ENCODE peak calls at places on chromosome 16, in six cellular contexts. One of them, this sample, is unnamed.

GRCh38 chr16:10405386-10405939 is 19.6 kb downstream of the ATF7IP2 start:
- DNase-seq in stimulated activated CD8-positive, alpha-beta memory T cell treated with anti-CD3 and anti-CD28 coated beads, Interleukin-7, amount 100 ng/mL, for 1 hour: no peak
- DNase-seq in choroid plexus epithelial cell: peak
- DNase-seq in HT1080: peak
- DNase-seq in NCI-H1417: no peak
- DNase-seq in nephron progenitor cell: no peak
- DNase-seq in this sample: no peak

GRCh38 chr16:2532494-2533141 is 1.4 kb upstream of the CEMP1 start:
- DNase-seq in stimulated activated CD8-positive, alpha-beta memory T cell treated with anti-CD3 and anti-CD28 coated beads, Interleukin-7, amount 100 ng/mL, for 1 hour: no peak
- DNase-seq in choroid plexus epithelial cell: peak
- DNase-seq in HT1080: no peak
- DNase-seq in NCI-H1417: peak
- DNase-seq in nephron progenitor cell: no peak
- DNase-seq in this sample: peak

GRCh38 chr16:87484487-87485331 is 8.1 kb downstream of the ZCCHC14 start:
- DNase-seq in stimulated activated CD8-positive, alpha-beta memory T cell treated with anti-CD3 and anti-CD28 coated beads, Interleukin-7, amount 100 ng/mL, for 1 hour: no peak
- DNase-seq in choroid plexus epithelial cell: no peak
- DNase-seq in HT1080: no peak
- DNase-seq in NCI-H1417: no peak
- DNase-seq in nephron progenitor cell: no peak
- DNase-seq in this sample: no peak

GRCh38 chr16:49524578-49525315 is 151.1 kb downstream of the C16orf78 start:
- DNase-seq in stimulated activated CD8-positive, alpha-beta memory T cell treated with anti-CD3 and anti-CD28 coated beads, Interleukin-7, amount 100 ng/mL, for 1 hour: no peak
- DNase-seq in choroid plexus epithelial cell: no peak
- DNase-seq in HT1080: no peak
- DNase-seq in NCI-H1417: no peak
- DNase-seq in nephron progenitor cell: no peak
- DNase-seq in this sample: no peak

GRCh38 chr16:66609139-66609510 is 4.6 kb downstream of the CMTM3 start:
- DNase-seq in stimulated activated CD8-positive, alpha-beta memory T cell treated with anti-CD3 and anti-CD28 coated beads, Interleukin-7, amount 100 ng/mL, for 1 hour: no peak
- DNase-seq in choroid plexus epithelial cell: no peak
- DNase-seq in HT1080: no peak
- DNase-seq in NCI-H1417: no peak
- DNase-seq in nephron progenitor cell: no peak
- DNase-seq in this sample: no peak

GRCh38 chr16:77273-77806 is 685 bp upstream of the MPG start:
- DNase-seq in stimulated activated CD8-positive, alpha-beta memory T cell treated with anti-CD3 and anti-CD28 coated beads, Interleukin-7, amount 100 ng/mL, for 1 hour: no peak
- DNase-seq in choroid plexus epithelial cell: peak
- DNase-seq in HT1080: peak
- DNase-seq in NCI-H1417: no peak
- DNase-seq in nephron progenitor cell: peak
- DNase-seq in this sample: no peak

GRCh38 chr16:58638148-58639036 is 8.8 kb upstream of the CNOT1 start:
- DNase-seq in stimulated activated CD8-positive, alpha-beta memory T cell treated with anti-CD3 and anti-CD28 coated beads, Interleukin-7, amount 100 ng/mL, for 1 hour: no peak
- DNase-seq in choroid plexus epithelial cell: peak
- DNase-seq in HT1080: peak
- DNase-seq in NCI-H1417: no peak
- DNase-seq in nephron progenitor cell: no peak
- DNase-seq in this sample: no peak

GRCh38 chr16:55555436-55555835 is 11.0 kb upstream of the CAPNS2 start:
- DNase-seq in stimulated activated CD8-positive, alpha-beta memory T cell treated with anti-CD3 and anti-CD28 coated beads, Interleukin-7, amount 100 ng/mL, for 1 hour: no peak
- DNase-seq in choroid plexus epithelial cell: peak
- DNase-seq in HT1080: no peak
- DNase-seq in NCI-H1417: no peak
- DNase-seq in nephron progenitor cell: no peak
- DNase-seq in this sample: no peak

GRCh38 chr16:55039931-55040330 is 109.3 kb downstream of the IRX5 start:
- DNase-seq in stimulated activated CD8-positive, alpha-beta memory T cell treated with anti-CD3 and anti-CD28 coated beads, Interleukin-7, amount 100 ng/mL, for 1 hour: no peak
- DNase-seq in choroid plexus epithelial cell: no peak
- DNase-seq in HT1080: no peak
- DNase-seq in NCI-H1417: no peak
- DNase-seq in nephron progenitor cell: no peak
- DNase-seq in this sample: peak

GRCh38 chr16:51139568-51139967 is 11.5 kb downstream of the SALL1 start:
- DNase-seq in stimulated activated CD8-positive, alpha-beta memory T cell treated with anti-CD3 and anti-CD28 coated beads, Interleukin-7, amount 100 ng/mL, for 1 hour: no peak
- DNase-seq in choroid plexus epithelial cell: no peak
- DNase-seq in HT1080: no peak
- DNase-seq in NCI-H1417: no peak
- DNase-seq in nephron progenitor cell: no peak
- DNase-seq in this sample: no peak

GRCh38 chr16:85514295-85514600 is 98.9 kb upstream of the GSE1 start:
- DNase-seq in stimulated activated CD8-positive, alpha-beta memory T cell treated with anti-CD3 and anti-CD28 coated beads, Interleukin-7, amount 100 ng/mL, for 1 hour: no peak
- DNase-seq in choroid plexus epithelial cell: no peak
- DNase-seq in HT1080: no peak
- DNase-seq in NCI-H1417: no peak
- DNase-seq in nephron progenitor cell: no peak
- DNase-seq in this sample: no peak

GRCh38 chr16:17278988-17279387 is 191.8 kb downstream of the XYLT1 start:
- DNase-seq in stimulated activated CD8-positive, alpha-beta memory T cell treated with anti-CD3 and anti-CD28 coated beads, Interleukin-7, amount 100 ng/mL, for 1 hour: no peak
- DNase-seq in choroid plexus epithelial cell: no peak
- DNase-seq in HT1080: no peak
- DNase-seq in NCI-H1417: no peak
- DNase-seq in nephron progenitor cell: no peak
- DNase-seq in this sample: no peak

GRCh38 chr16:50598256-50598894 is 50.2 kb downstream of the NKD1 start:
- DNase-seq in stimulated activated CD8-positive, alpha-beta memory T cell treated with anti-CD3 and anti-CD28 coated beads, Interleukin-7, amount 100 ng/mL, for 1 hour: no peak
- DNase-seq in choroid plexus epithelial cell: no peak
- DNase-seq in HT1080: no peak
- DNase-seq in NCI-H1417: no peak
- DNase-seq in nephron progenitor cell: no peak
- DNase-seq in this sample: no peak

GRCh38 chr16:4800290-4801041 is 2.0 kb downstream of the ROGDI start:
- DNase-seq in stimulated activated CD8-positive, alpha-beta memory T cell treated with anti-CD3 and anti-CD28 coated beads, Interleukin-7, amount 100 ng/mL, for 1 hour: no peak
- DNase-seq in choroid plexus epithelial cell: no peak
- DNase-seq in HT1080: no peak
- DNase-seq in NCI-H1417: peak
- DNase-seq in nephron progenitor cell: peak
- DNase-seq in this sample: peak

GRCh38 chr16:88012360-88012759 is 61.1 kb downstream of the BANP start:
- DNase-seq in stimulated activated CD8-positive, alpha-beta memory T cell treated with anti-CD3 and anti-CD28 coated beads, Interleukin-7, amount 100 ng/mL, for 1 hour: no peak
- DNase-seq in choroid plexus epithelial cell: no peak
- DNase-seq in HT1080: no peak
- DNase-seq in NCI-H1417: no peak
- DNase-seq in nephron progenitor cell: no peak
- DNase-seq in this sample: no peak

GRCh38 chr16:50335198-50335958 is 33.4 kb downstream of the BRD7 start:
- DNase-seq in stimulated activated CD8-positive, alpha-beta memory T cell treated with anti-CD3 and anti-CD28 coated beads, Interleukin-7, amount 100 ng/mL, for 1 hour: peak
- DNase-seq in choroid plexus epithelial cell: peak
- DNase-seq in HT1080: no peak
- DNase-seq in NCI-H1417: no peak
- DNase-seq in nephron progenitor cell: no peak
- DNase-seq in this sample: no peak

GRCh38 chr16:626787-627457 is 3.9 kb upstream of the WFIKKN1 start:
- DNase-seq in stimulated activated CD8-positive, alpha-beta memory T cell treated with anti-CD3 and anti-CD28 coated beads, Interleukin-7, amount 100 ng/mL, for 1 hour: no peak
- DNase-seq in choroid plexus epithelial cell: peak
- DNase-seq in HT1080: peak
- DNase-seq in NCI-H1417: no peak
- DNase-seq in nephron progenitor cell: no peak
- DNase-seq in this sample: no peak

GRCh38 chr16:8712589-8713361 is 38.4 kb downstream of the ABAT start:
- DNase-seq in stimulated activated CD8-positive, alpha-beta memory T cell treated with anti-CD3 and anti-CD28 coated beads, Interleukin-7, amount 100 ng/mL, for 1 hour: no peak
- DNase-seq in choroid plexus epithelial cell: no peak
- DNase-seq in HT1080: no peak
- DNase-seq in NCI-H1417: peak
- DNase-seq in nephron progenitor cell: peak
- DNase-seq in this sample: no peak

GRCh38 chr16:66691234-66691633 is 5.3 kb downstream of the CMTM4 start:
- DNase-seq in stimulated activated CD8-positive, alpha-beta memory T cell treated with anti-CD3 and anti-CD28 coated beads, Interleukin-7, amount 100 ng/mL, for 1 hour: no peak
- DNase-seq in choroid plexus epithelial cell: no peak
- DNase-seq in HT1080: no peak
- DNase-seq in NCI-H1417: no peak
- DNase-seq in nephron progenitor cell: no peak
- DNase-seq in this sample: no peak

GRCh38 chr16:23509763-23510153 is 536 bp downstream of the GGA2 start:
- DNase-seq in stimulated activated CD8-positive, alpha-beta memory T cell treated with anti-CD3 and anti-CD28 coated beads, Interleukin-7, amount 100 ng/mL, for 1 hour: no peak
- DNase-seq in choroid plexus epithelial cell: peak
- DNase-seq in HT1080: no peak
- DNase-seq in NCI-H1417: peak
- DNase-seq in nephron progenitor cell: peak
- DNase-seq in this sample: no peak

GRCh38 chr16:17367932-17368331 is 102.8 kb downstream of the XYLT1 start:
- DNase-seq in stimulated activated CD8-positive, alpha-beta memory T cell treated with anti-CD3 and anti-CD28 coated beads, Interleukin-7, amount 100 ng/mL, for 1 hour: no peak
- DNase-seq in choroid plexus epithelial cell: peak
- DNase-seq in HT1080: peak
- DNase-seq in NCI-H1417: peak
- DNase-seq in nephron progenitor cell: peak
- DNase-seq in this sample: no peak

GRCh38 chr16:54546481-54546880 is 259.9 kb upstream of the IRX3 start:
- DNase-seq in stimulated activated CD8-positive, alpha-beta memory T cell treated with anti-CD3 and anti-CD28 coated beads, Interleukin-7, amount 100 ng/mL, for 1 hour: no peak
- DNase-seq in choroid plexus epithelial cell: no peak
- DNase-seq in HT1080: no peak
- DNase-seq in NCI-H1417: no peak
- DNase-seq in nephron progenitor cell: no peak
- DNase-seq in this sample: no peak

GRCh38 chr16:838741-839140 is 38.2 kb upstream of the GNG13 start:
- DNase-seq in stimulated activated CD8-positive, alpha-beta memory T cell treated with anti-CD3 and anti-CD28 coated beads, Interleukin-7, amount 100 ng/mL, for 1 hour: no peak
- DNase-seq in choroid plexus epithelial cell: no peak
- DNase-seq in HT1080: no peak
- DNase-seq in NCI-H1417: no peak
- DNase-seq in nephron progenitor cell: no peak
- DNase-seq in this sample: no peak

GRCh38 chr16:67917140-67917851 is 14.4 kb downstream of the CTRL start:
- DNase-seq in stimulated activated CD8-positive, alpha-beta memory T cell treated with anti-CD3 and anti-CD28 coated beads, Interleukin-7, amount 100 ng/mL, for 1 hour: no peak
- DNase-seq in choroid plexus epithelial cell: peak
- DNase-seq in HT1080: no peak
- DNase-seq in NCI-H1417: peak
- DNase-seq in nephron progenitor cell: no peak
- DNase-seq in this sample: no peak

GRCh38 chr16:85718682-85719081 is 29.9 kb upstream of the GINS2 start:
- DNase-seq in stimulated activated CD8-positive, alpha-beta memory T cell treated with anti-CD3 and anti-CD28 coated beads, Interleukin-7, amount 100 ng/mL, for 1 hour: no peak
- DNase-seq in choroid plexus epithelial cell: peak
- DNase-seq in HT1080: no peak
- DNase-seq in NCI-H1417: peak
- DNase-seq in nephron progenitor cell: peak
- DNase-seq in this sample: no peak

GRCh38 chr16:51057102-51057793 is 93.8 kb downstream of the SALL1 start:
- DNase-seq in stimulated activated CD8-positive, alpha-beta memory T cell treated with anti-CD3 and anti-CD28 coated beads, Interleukin-7, amount 100 ng/mL, for 1 hour: no peak
- DNase-seq in choroid plexus epithelial cell: no peak
- DNase-seq in HT1080: no peak
- DNase-seq in NCI-H1417: no peak
- DNase-seq in nephron progenitor cell: no peak
- DNase-seq in this sample: no peak

GRCh38 chr16:74868501-74868900 is 93.9 kb upstream of the FA2H start:
- DNase-seq in stimulated activated CD8-positive, alpha-beta memory T cell treated with anti-CD3 and anti-CD28 coated beads, Interleukin-7, amount 100 ng/mL, for 1 hour: no peak
- DNase-seq in choroid plexus epithelial cell: peak
- DNase-seq in HT1080: peak
- DNase-seq in NCI-H1417: no peak
- DNase-seq in nephron progenitor cell: no peak
- DNase-seq in this sample: no peak

GRCh38 chr16:19607610-19608280 is 52.2 kb downstream of the VPS35L start:
- DNase-seq in stimulated activated CD8-positive, alpha-beta memory T cell treated with anti-CD3 and anti-CD28 coated beads, Interleukin-7, amount 100 ng/mL, for 1 hour: no peak
- DNase-seq in choroid plexus epithelial cell: peak
- DNase-seq in HT1080: no peak
- DNase-seq in NCI-H1417: no peak
- DNase-seq in nephron progenitor cell: no peak
- DNase-seq in this sample: no peak

GRCh38 chr16:58016841-58017446 is 8.6 kb upstream of the MMP15 start:
- DNase-seq in stimulated activated CD8-positive, alpha-beta memory T cell treated with anti-CD3 and anti-CD28 coated beads, Interleukin-7, amount 100 ng/mL, for 1 hour: no peak
- DNase-seq in choroid plexus epithelial cell: no peak
- DNase-seq in HT1080: no peak
- DNase-seq in NCI-H1417: no peak
- DNase-seq in nephron progenitor cell: no peak
- DNase-seq in this sample: no peak

GRCh38 chr16:54507091-54507490 is 220.5 kb upstream of the IRX3 start:
- DNase-seq in stimulated activated CD8-positive, alpha-beta memory T cell treated with anti-CD3 and anti-CD28 coated beads, Interleukin-7, amount 100 ng/mL, for 1 hour: no peak
- DNase-seq in choroid plexus epithelial cell: no peak
- DNase-seq in HT1080: no peak
- DNase-seq in NCI-H1417: no peak
- DNase-seq in nephron progenitor cell: no peak
- DNase-seq in this sample: no peak

GRCh38 chr16:24851700-24852099 is 5.9 kb downstream of the SLC5A11 start:
- DNase-seq in stimulated activated CD8-positive, alpha-beta memory T cell treated with anti-CD3 and anti-CD28 coated beads, Interleukin-7, amount 100 ng/mL, for 1 hour: no peak
- DNase-seq in choroid plexus epithelial cell: no peak
- DNase-seq in HT1080: no peak
- DNase-seq in NCI-H1417: no peak
- DNase-seq in nephron progenitor cell: no peak
- DNase-seq in this sample: no peak

GRCh38 chr16:3348547-3349167 is 7.0 kb upstream of the OR2C1 start:
- DNase-seq in stimulated activated CD8-positive, alpha-beta memory T cell treated with anti-CD3 and anti-CD28 coated beads, Interleukin-7, amount 100 ng/mL, for 1 hour: no peak
- DNase-seq in choroid plexus epithelial cell: no peak
- DNase-seq in HT1080: no peak
- DNase-seq in NCI-H1417: peak
- DNase-seq in nephron progenitor cell: no peak
- DNase-seq in this sample: no peak

GRCh38 chr16:27314161-27314723 is 468 bp downstream of the IL4R start:
- DNase-seq in stimulated activated CD8-positive, alpha-beta memory T cell treated with anti-CD3 and anti-CD28 coated beads, Interleukin-7, amount 100 ng/mL, for 1 hour: no peak
- DNase-seq in choroid plexus epithelial cell: peak
- DNase-seq in HT1080: peak
- DNase-seq in NCI-H1417: no peak
- DNase-seq in nephron progenitor cell: no peak
- DNase-seq in this sample: no peak

GRCh38 chr16:25066747-25067631 is 44.6 kb upstream of the LCMT1 start:
- DNase-seq in stimulated activated CD8-positive, alpha-beta memory T cell treated with anti-CD3 and anti-CD28 coated beads, Interleukin-7, amount 100 ng/mL, for 1 hour: peak
- DNase-seq in choroid plexus epithelial cell: peak
- DNase-seq in HT1080: peak
- DNase-seq in NCI-H1417: peak
- DNase-seq in nephron progenitor cell: peak
- DNase-seq in this sample: peak

GRCh38 chr16:3023415-3023668 is 400 bp downstream of the HCFC1R1 start:
- DNase-seq in stimulated activated CD8-positive, alpha-beta memory T cell treated with anti-CD3 and anti-CD28 coated beads, Interleukin-7, amount 100 ng/mL, for 1 hour: no peak
- DNase-seq in choroid plexus epithelial cell: peak
- DNase-seq in HT1080: peak
- DNase-seq in NCI-H1417: no peak
- DNase-seq in nephron progenitor cell: no peak
- DNase-seq in this sample: peak

GRCh38 chr16:82699711-82700495 is 73.1 kb downstream of the CDH13 start:
- DNase-seq in stimulated activated CD8-positive, alpha-beta memory T cell treated with anti-CD3 and anti-CD28 coated beads, Interleukin-7, amount 100 ng/mL, for 1 hour: no peak
- DNase-seq in choroid plexus epithelial cell: peak
- DNase-seq in HT1080: peak
- DNase-seq in NCI-H1417: no peak
- DNase-seq in nephron progenitor cell: no peak
- DNase-seq in this sample: no peak

GRCh38 chr16:4868046-4868445 is 20.8 kb downstream of the UBN1 start:
- DNase-seq in stimulated activated CD8-positive, alpha-beta memory T cell treated with anti-CD3 and anti-CD28 coated beads, Interleukin-7, amount 100 ng/mL, for 1 hour: no peak
- DNase-seq in choroid plexus epithelial cell: no peak
- DNase-seq in HT1080: no peak
- DNase-seq in NCI-H1417: no peak
- DNase-seq in nephron progenitor cell: no peak
- DNase-seq in this sample: no peak

GRCh38 chr16:10658943-10659342 is 35.8 kb downstream of the TEKT5 start:
- DNase-seq in stimulated activated CD8-positive, alpha-beta memory T cell treated with anti-CD3 and anti-CD28 coated beads, Interleukin-7, amount 100 ng/mL, for 1 hour: no peak
- DNase-seq in choroid plexus epithelial cell: no peak
- DNase-seq in HT1080: no peak
- DNase-seq in NCI-H1417: no peak
- DNase-seq in nephron progenitor cell: no peak
- DNase-seq in this sample: no peak

This sample was measured in breast epithelium.